ENCODE peak calls at places on chromosomes 5 and 9, in nine cellular contexts. One of them, this sample, is unnamed.

GRCh38 chr9:86613943-86614342 is 259.7 kb upstream of the TUT7 start:
- DNase-seq in sigmoid colon: no peak
- DNase-seq in pancreas: no peak
- DNase-seq in tibial artery: no peak
- DNase-seq in cardiac muscle cell: no peak
- DNase-seq in ascending aorta: no peak
- DNase-seq in endothelial cell of umbilical vein: no peak
- DNase-seq in astrocyte: no peak
- DNase-seq in Panc1: no peak
- DNase-seq in this sample: no peak

GRCh38 chr5:160009591-160009989 is 651 bp downstream of the TTC1 start:
- DNase-seq in ascending aorta: no peak
- DNase-seq in pancreas: no peak
- DNase-seq in endothelial cell of umbilical vein: no peak
- DNase-seq in astrocyte: no peak
- DNase-seq in Panc1: no peak
- DNase-seq in sigmoid colon: no peak
- DNase-seq in cardiac muscle cell: no peak
- DNase-seq in tibial artery: no peak
- DNase-seq in this sample: no peak

GRCh38 chr5:151092750-151093149 is 11.9 kb upstream of the TNIP1 start:
- DNase-seq in cardiac muscle cell: no peak
- DNase-seq in endothelial cell of umbilical vein: no peak
- DNase-seq in ascending aorta: no peak
- DNase-seq in pancreas: no peak
- DNase-seq in sigmoid colon: peak; percentile 74
- DNase-seq in Panc1: no peak
- DNase-seq in astrocyte: peak; percentile 78
- DNase-seq in tibial artery: no peak
- DNase-seq in this sample: no peak

GRCh38 chr5:94505327-94506080 is 112.9 kb downstream of the KIAA0825 start:
- DNase-seq in tibial artery: no peak
- DNase-seq in endothelial cell of umbilical vein: no peak
- DNase-seq in astrocyte: no peak
- DNase-seq in sigmoid colon: no peak
- DNase-seq in ascending aorta: no peak
- DNase-seq in pancreas: no peak
- DNase-seq in cardiac muscle cell: no peak
- DNase-seq in Panc1: no peak
- DNase-seq in this sample: no peak

GRCh38 chr9:134619456-134619982 is 22.1 kb upstream of the COL5A1 start:
- DNase-seq in ascending aorta: no peak
- DNase-seq in cardiac muscle cell: no peak
- DNase-seq in astrocyte: no peak
- DNase-seq in Panc1: no peak
- DNase-seq in tibial artery: no peak
- DNase-seq in pancreas: no peak
- DNase-seq in endothelial cell of umbilical vein: no peak
- DNase-seq in sigmoid colon: no peak
- DNase-seq in this sample: no peak

GRCh38 chr5:154146409-154146808 is 44.1 kb upstream of the GALNT10 start:
- DNase-seq in pancreas: no peak
- DNase-seq in tibial artery: no peak
- DNase-seq in sigmoid colon: no peak
- DNase-seq in ascending aorta: no peak
- DNase-seq in Panc1: no peak
- DNase-seq in endothelial cell of umbilical vein: no peak
- DNase-seq in astrocyte: no peak
- DNase-seq in cardiac muscle cell: no peak
- DNase-seq in this sample: no peak

GRCh38 chr5:93145767-93146166 is 435.3 kb downstream of the NR2F1-AS1 start:
- DNase-seq in tibial artery: no peak
- DNase-seq in ascending aorta: no peak
- DNase-seq in cardiac muscle cell: no peak
- DNase-seq in sigmoid colon: no peak
- DNase-seq in pancreas: no peak
- DNase-seq in endothelial cell of umbilical vein: no peak
- DNase-seq in Panc1: no peak
- DNase-seq in astrocyte: peak; percentile 58
- DNase-seq in this sample: no peak

GRCh38 chr5:147532157-147532556 is 22.3 kb upstream of the DPYSL3 start:
- DNase-seq in cardiac muscle cell: no peak
- DNase-seq in sigmoid colon: no peak
- DNase-seq in Panc1: no peak
- DNase-seq in ascending aorta: no peak
- DNase-seq in astrocyte: no peak
- DNase-seq in pancreas: no peak
- DNase-seq in tibial artery: no peak
- DNase-seq in endothelial cell of umbilical vein: no peak
- DNase-seq in this sample: no peak

GRCh38 chr9:117487555-117488175 is 72.8 kb upstream of the ASTN2 start:
- DNase-seq in cardiac muscle cell: peak; percentile 84
- DNase-seq in tibial artery: peak; percentile 36
- DNase-seq in ascending aorta: no peak
- DNase-seq in Panc1: peak; percentile 39
- DNase-seq in astrocyte: peak; percentile 2
- DNase-seq in endothelial cell of umbilical vein: peak; percentile 64
- DNase-seq in sigmoid colon: peak; percentile 74
- DNase-seq in pancreas: peak; percentile 75
- DNase-seq in this sample: peak; percentile 12

GRCh38 chr5:174315471-174315870 is 270.0 kb downstream of the NSG2 start:
- DNase-seq in ascending aorta: no peak
- DNase-seq in sigmoid colon: peak; percentile 35
- DNase-seq in pancreas: no peak
- DNase-seq in Panc1: no peak
- DNase-seq in cardiac muscle cell: no peak
- DNase-seq in tibial artery: no peak
- DNase-seq in astrocyte: no peak
- DNase-seq in endothelial cell of umbilical vein: no peak
- DNase-seq in this sample: no peak

GRCh38 chr5:168467755-168468280 is 18.5 kb upstream of the RARS1 start:
- DNase-seq in pancreas: no peak
- DNase-seq in ascending aorta: no peak
- DNase-seq in endothelial cell of umbilical vein: no peak
- DNase-seq in sigmoid colon: no peak
- DNase-seq in astrocyte: no peak
- DNase-seq in tibial artery: no peak
- DNase-seq in Panc1: no peak
- DNase-seq in cardiac muscle cell: no peak
- DNase-seq in this sample: no peak

DNA sequence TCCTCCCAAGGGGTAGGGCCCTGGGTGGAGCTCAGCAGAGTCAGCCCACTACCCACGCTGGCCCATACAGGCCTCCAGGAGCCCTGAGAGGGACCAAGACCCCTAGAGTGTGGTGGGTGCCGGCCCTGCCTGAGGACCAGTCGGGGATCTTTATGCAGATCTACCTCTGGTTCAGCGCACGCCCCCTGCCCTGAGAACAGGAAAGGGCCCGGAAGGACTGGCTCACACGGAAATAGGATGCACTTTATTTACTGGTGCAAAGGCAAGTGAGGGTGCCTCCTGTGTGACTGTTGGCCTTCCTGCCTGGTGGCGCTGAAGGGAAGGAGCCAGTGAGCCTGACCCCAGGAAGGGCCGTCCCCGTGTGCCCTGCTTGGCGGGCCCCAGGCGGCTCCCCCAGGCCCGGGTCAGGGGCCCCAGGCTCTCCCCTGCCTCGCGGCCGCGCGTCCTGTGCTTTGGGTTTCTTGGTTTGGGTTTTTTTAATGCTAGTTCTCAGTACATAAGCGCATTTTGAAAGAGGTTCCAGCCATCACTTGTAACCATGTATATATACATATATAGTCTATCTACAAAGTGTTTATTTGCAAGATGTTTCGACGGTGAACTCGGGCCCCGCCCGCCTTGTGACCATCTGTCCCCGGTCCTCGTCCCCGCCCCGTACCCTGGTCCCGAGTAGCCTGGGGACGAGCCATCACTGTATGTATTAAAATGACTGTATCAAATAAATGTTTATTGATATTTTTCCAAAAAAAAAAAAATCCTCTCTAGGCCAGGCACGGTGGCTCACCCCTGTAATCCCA is 76.4 kb upstream of the ROR2 start:
- DNase-seq in sigmoid colon: no peak
- DNase-seq in ascending aorta: no peak
- DNase-seq in pancreas: no peak
- DNase-seq in cardiac muscle cell: no peak
- DNase-seq in endothelial cell of umbilical vein: no peak
- DNase-seq in astrocyte: no peak
- DNase-seq in Panc1: no peak
- DNase-seq in tibial artery: no peak
- DNase-seq in this sample: no peak
- H3K27ac ChIP-seq in sigmoid colon: no peak overlapping the region
- H3K27ac ChIP-seq in ascending aorta: no peak overlapping the region
- H3K27ac ChIP-seq in pancreas: no peak overlapping the region
- H3K27ac ChIP-seq in cardiac muscle cell: no peak overlapping the region
- H3K27ac ChIP-seq in endothelial cell of umbilical vein: no peak overlapping the region
- H3K27ac ChIP-seq in astrocyte: no peak overlapping the region
- H3K27ac ChIP-seq in Panc1: no peak overlapping the region
- H3K27ac ChIP-seq in tibial artery: no peak overlapping the region
- H3K27ac ChIP-seq in this sample: no peak overlapping the region

GRCh38 chr9:23545728-23546127 is 280.3 kb downstream of the ELAVL2 start:
- DNase-seq in Panc1: no peak
- DNase-seq in sigmoid colon: no peak
- DNase-seq in pancreas: no peak
- DNase-seq in cardiac muscle cell: no peak
- DNase-seq in ascending aorta: no peak
- DNase-seq in astrocyte: no peak
- DNase-seq in endothelial cell of umbilical vein: no peak
- DNase-seq in tibial artery: no peak
- DNase-seq in this sample: no peak

GRCh38 chr9:23541976-23542375 is 284.1 kb downstream of the ELAVL2 start:
- DNase-seq in cardiac muscle cell: no peak
- DNase-seq in sigmoid colon: no peak
- DNase-seq in Panc1: no peak
- DNase-seq in ascending aorta: no peak
- DNase-seq in pancreas: no peak
- DNase-seq in endothelial cell of umbilical vein: no peak
- DNase-seq in astrocyte: no peak
- DNase-seq in tibial artery: no peak
- DNase-seq in this sample: no peak

GRCh38 chr9:23542927-23543326 is 283.1 kb downstream of the ELAVL2 start:
- DNase-seq in endothelial cell of umbilical vein: no peak
- DNase-seq in pancreas: no peak
- DNase-seq in ascending aorta: no peak
- DNase-seq in Panc1: no peak
- DNase-seq in cardiac muscle cell: no peak
- DNase-seq in tibial artery: no peak
- DNase-seq in astrocyte: no peak
- DNase-seq in sigmoid colon: no peak
- DNase-seq in this sample: no peak

GRCh38 chr9:23542438-23542837 is 283.6 kb downstream of the ELAVL2 start:
- DNase-seq in astrocyte: no peak
- DNase-seq in cardiac muscle cell: no peak
- DNase-seq in tibial artery: no peak
- DNase-seq in endothelial cell of umbilical vein: no peak
- DNase-seq in ascending aorta: no peak
- DNase-seq in sigmoid colon: no peak
- DNase-seq in Panc1: no peak
- DNase-seq in pancreas: no peak
- DNase-seq in this sample: no peak

DNA sequence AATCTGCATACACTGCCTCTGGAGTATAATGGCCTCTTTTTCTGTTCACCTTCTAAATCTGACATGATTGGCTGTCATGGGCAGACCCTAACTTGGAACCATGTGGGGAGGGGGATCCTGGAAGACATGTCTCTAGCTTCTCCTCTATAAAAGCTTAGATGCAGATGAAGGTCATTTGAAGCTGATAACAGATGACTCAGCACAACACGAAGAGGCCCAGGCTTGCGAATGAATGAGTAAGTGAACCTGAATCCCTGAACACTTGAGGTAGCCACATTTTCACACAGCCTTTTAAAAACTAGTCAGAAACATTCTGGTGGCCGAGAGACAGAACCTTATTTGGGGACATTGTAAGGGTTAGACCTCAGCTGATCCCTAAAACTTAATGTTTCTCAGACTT is 282.6 kb downstream of the ELAVL2 start:
- DNase-seq in astrocyte: peak; percentile 39
- DNase-seq in ascending aorta: no peak
- DNase-seq in Panc1: no peak
- DNase-seq in sigmoid colon: no peak
- DNase-seq in endothelial cell of umbilical vein: no peak
- DNase-seq in cardiac muscle cell: peak; percentile 54
- DNase-seq in pancreas: no peak
- DNase-seq in tibial artery: no peak
- DNase-seq in this sample: no peak
- H3K36me3 ChIP-seq in astrocyte: no peaks in the 10 kb centered on the region
- H3K36me3 ChIP-seq in ascending aorta: no peaks in the 10 kb centered on the region
- H3K36me3 ChIP-seq in Panc1: no peaks in the 10 kb centered on the region
- H3K36me3 ChIP-seq in sigmoid colon: no peaks in the 10 kb centered on the region
- H3K36me3 ChIP-seq in endothelial cell of umbilical vein: no peaks in the 10 kb centered on the region
- H3K36me3 ChIP-seq in cardiac muscle cell: no peaks in the 10 kb centered on the region
- H3K36me3 ChIP-seq in pancreas: no peaks in the 10 kb centered on the region
- H3K36me3 ChIP-seq in tibial artery: no peaks in the 10 kb centered on the region
- H3K36me3 ChIP-seq in this sample: no peaks in the 10 kb centered on the region

GRCh38 chr9:92727716-92728700 is 36.6 kb downstream of the BICD2 start:
- DNase-seq in Panc1: no peak
- DNase-seq in ascending aorta: no peak
- DNase-seq in astrocyte: no peak
- DNase-seq in cardiac muscle cell: no peak
- DNase-seq in endothelial cell of umbilical vein: no peak
- DNase-seq in sigmoid colon: no peak
- DNase-seq in pancreas: peak; percentile 6
- DNase-seq in tibial artery: no peak
- DNase-seq in this sample: no peak
- H3K27ac ChIP-seq in Panc1: no peak overlapping the region
- H3K27ac ChIP-seq in ascending aorta: no peak overlapping the region
- H3K27ac ChIP-seq in astrocyte: no peak overlapping the region
- H3K27ac ChIP-seq in cardiac muscle cell: no peak overlapping the region
- H3K27ac ChIP-seq in endothelial cell of umbilical vein: no peak overlapping the region
- H3K27ac ChIP-seq in sigmoid colon: no peak overlapping the region
- H3K27ac ChIP-seq in pancreas: no peak overlapping the region
- H3K27ac ChIP-seq in tibial artery: no peak overlapping the region
- H3K27ac ChIP-seq in this sample: no peak overlapping the region

GRCh38 chr9:120405134-120405533 is 174.8 kb downstream of the CDK5RAP2 start:
- DNase-seq in pancreas: no peak
- DNase-seq in sigmoid colon: no peak
- DNase-seq in astrocyte: no peak
- DNase-seq in endothelial cell of umbilical vein: no peak
- DNase-seq in cardiac muscle cell: no peak
- DNase-seq in tibial artery: no peak
- DNase-seq in ascending aorta: no peak
- DNase-seq in Panc1: no peak
- DNase-seq in this sample: no peak

GRCh38 chr9:120399940-120400339 is 180.0 kb downstream of the CDK5RAP2 start:
- DNase-seq in astrocyte: no peak
- DNase-seq in tibial artery: no peak
- DNase-seq in cardiac muscle cell: no peak
- DNase-seq in pancreas: no peak
- DNase-seq in sigmoid colon: no peak
- DNase-seq in ascending aorta: no peak
- DNase-seq in Panc1: no peak
- DNase-seq in endothelial cell of umbilical vein: no peak
- DNase-seq in this sample: no peak

GRCh38 chr9:120405860-120406259 is 174.1 kb downstream of the CDK5RAP2 start:
- DNase-seq in tibial artery: no peak
- DNase-seq in ascending aorta: no peak
- DNase-seq in cardiac muscle cell: no peak
- DNase-seq in endothelial cell of umbilical vein: no peak
- DNase-seq in sigmoid colon: no peak
- DNase-seq in Panc1: no peak
- DNase-seq in astrocyte: no peak
- DNase-seq in pancreas: no peak
- DNase-seq in this sample: no peak

GRCh38 chr9:120402741-120403542 is 177.0 kb downstream of the CDK5RAP2 start:
- DNase-seq in cardiac muscle cell: no peak
- DNase-seq in Panc1: peak; percentile 13
- DNase-seq in sigmoid colon: peak; percentile 46
- DNase-seq in tibial artery: no peak
- DNase-seq in pancreas: no peak
- DNase-seq in ascending aorta: no peak
- DNase-seq in endothelial cell of umbilical vein: no peak
- DNase-seq in astrocyte: peak; percentile 100
- DNase-seq in this sample: no peak

GRCh38 chr9:120403543-120403856 is 176.5 kb downstream of the CDK5RAP2 start:
- DNase-seq in ascending aorta: no peak
- DNase-seq in cardiac muscle cell: no peak
- DNase-seq in tibial artery: no peak
- DNase-seq in sigmoid colon: peak; percentile 28
- DNase-seq in Panc1: no peak
- DNase-seq in pancreas: no peak
- DNase-seq in astrocyte: no peak
- DNase-seq in endothelial cell of umbilical vein: no peak
- DNase-seq in this sample: no peak
- H3K36me3 ChIP-seq in ascending aorta: peaks cover 82% of the 10 kb centered on the region
- H3K36me3 ChIP-seq in cardiac muscle cell: peaks cover 30% of the 10 kb centered on the region
- H3K36me3 ChIP-seq in tibial artery: peaks cover 100% of the 10 kb centered on the region
- H3K36me3 ChIP-seq in sigmoid colon: peaks cover 54% of the 10 kb centered on the region
- H3K36me3 ChIP-seq in Panc1: no peaks in the 10 kb centered on the region
- H3K36me3 ChIP-seq in pancreas: peaks cover 16% of the 10 kb centered on the region
- H3K36me3 ChIP-seq in astrocyte: peaks cover 16% of the 10 kb centered on the region
- H3K36me3 ChIP-seq in endothelial cell of umbilical vein: peaks cover 20% of the 10 kb centered on the region
- H3K36me3 ChIP-seq in this sample: peaks cover 18% of the 10 kb centered on the region

This sample was measured in naive thymus-derived CD4-positive, alpha-beta T cell.